ENCODE peak calls at places on chromosomes 13 and 19, in eight cellular contexts. F is GM12865, R is progenitor cell of endocrine pancreas, L is BJ, T is astrocyte of the spinal cord, N is body of pancreas, U is pancreas, K is AG10803. X is an unnamed sample.

GRCh38 chr19:4066682-4067395 is at the start of gene ZBTB7A:
- DNase-seq in U (peak), R (no peak), F (peak), L (no peak), T (peak), K (peak), N (peak), X (peak)

GRCh38 chr13:74026753-74027152 is 107.5 kb downstream of the KLF12 start:
- DNase-seq in N (no peak), F (peak), U (no peak), T (peak), L (no peak), K (no peak), R (no peak), X (peak)

GRCh38 chr13:98557934-98558630 is 18.8 kb downstream of the STK24 start:
- DNase-seq in R (no peak), F (no peak), K (no peak), U (no peak), T (no peak), L (no peak), N (no peak), X (no peak)

GRCh38 chr13:25678398-25678797 is 306.6 kb downstream of the ATP8A2 start:
- DNase-seq in F (no peak), L (no peak), T (no peak), N (peak), U (peak), K (no peak), R (no peak), X (no peak)

GRCh38 chr13:58343081-58343480 is 711.5 kb downstream of the PCDH17 start:
- DNase-seq in F (no peak), U (no peak), R (no peak), N (no peak), T (peak), L (no peak), K (no peak), X (no peak)

GRCh38 chr13:33435207-33435606 is 149.7 kb upstream of the STARD13 start:
- DNase-seq in T (no peak), K (no peak), L (no peak), U (no peak), R (no peak), N (no peak), F (no peak), X (no peak)

GRCh38 chr13:94607939-94608338 is 6.3 kb downstream of the GPR180 start:
- DNase-seq in U (no peak), N (no peak), F (no peak), R (no peak), K (no peak), L (no peak), T (no peak), X (no peak)

GRCh38 chr19:38063921-38064320 is 156.9 kb downstream of the SIPA1L3 start:
- DNase-seq in R (no peak), K (no peak), U (no peak), N (no peak), T (no peak), F (no peak), L (no peak), X (no peak)

DNA sequence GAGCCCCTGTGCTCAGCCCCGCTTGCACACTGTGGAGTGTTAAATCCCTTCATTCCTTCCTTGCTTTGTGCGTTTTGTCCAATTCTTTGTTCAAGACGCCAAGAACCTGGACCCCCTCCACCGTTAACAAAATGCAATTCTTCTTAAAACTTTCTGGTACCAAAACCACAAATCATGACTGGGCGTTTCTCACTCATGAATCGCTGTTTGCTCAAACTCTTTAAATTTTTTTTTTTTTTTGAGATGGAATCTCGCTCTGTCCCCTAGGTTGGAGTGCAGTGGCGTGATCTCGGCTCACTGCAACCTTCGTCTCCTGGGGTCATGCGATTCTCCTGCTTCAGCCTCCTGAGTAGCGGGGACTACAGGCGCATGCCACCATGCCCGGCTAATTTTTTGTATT is 841 bp downstream of the ZNF20 start:
- DNase-seq in T (peak), K (no peak), N (no peak), U (no peak), F (no peak), R (no peak), L (no peak), X (no peak)
- TF ChIP-seq CTCF in T (no peak), K (no peak), N (no peak), U (no peak), F (no peak), R (no peak), L (no peak), X (no peak)

DNA sequence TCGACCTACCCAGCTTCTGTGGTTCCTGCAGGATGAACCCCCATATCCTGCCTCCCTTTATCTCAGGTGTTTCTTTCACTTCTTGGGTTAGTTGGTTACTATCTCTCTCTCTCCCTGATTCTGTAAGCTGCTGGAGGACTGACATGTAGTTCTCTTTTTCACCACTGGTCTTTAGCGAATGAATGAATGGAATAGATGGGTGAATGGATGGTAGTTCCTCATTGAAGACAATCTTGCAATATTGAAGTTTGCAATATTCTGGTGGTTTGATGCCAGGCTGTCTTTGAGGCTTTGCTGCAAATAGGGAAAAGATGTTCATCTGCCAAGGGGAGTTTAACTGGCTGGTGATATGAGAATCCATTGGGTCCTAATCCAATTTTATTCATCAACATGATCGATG is 120.2 kb downstream of the UBL3 start:
- DNase-seq in T (no peak), U (no peak), K (no peak), R (no peak), N (no peak), F (no peak), L (no peak), X (no peak)
- TF ChIP-seq CTCF in T (no peak), U (no peak), K (no peak), R (peak), N (no peak), F (no peak), L (no peak), X (no peak)

DNA sequence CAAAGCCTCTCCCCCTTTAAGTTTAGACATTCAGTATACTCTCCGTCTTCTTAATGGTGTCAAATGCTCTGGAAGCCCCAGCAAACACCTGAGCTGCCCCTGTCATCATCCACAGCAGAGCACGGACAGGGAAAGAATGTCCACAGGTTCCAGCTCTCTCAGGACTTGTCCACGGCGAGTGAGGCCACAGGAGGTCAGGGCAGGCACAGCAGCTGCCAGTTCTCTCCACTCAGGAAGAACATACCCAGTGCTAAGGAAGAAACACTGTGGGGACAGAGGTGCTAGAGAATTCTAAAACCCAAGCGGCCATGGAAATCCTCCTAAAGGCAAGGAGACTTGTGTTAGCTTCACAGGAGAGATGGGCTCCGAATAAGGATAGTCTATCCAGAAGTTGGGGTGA is 132.0 kb upstream of the SERP2 start:
- DNase-seq in F (no peak), L (no peak), T (no peak), N (no peak), R (no peak), K (no peak), U (no peak), X (no peak)
- TF ChIP-seq CTCF in F (no peak), L (no peak), T (no peak), N (no peak), R (no peak), K (no peak), U (no peak), X (no peak)

GRCh38 chr19:43957891-43958290 is 6.9 kb downstream of the ZNF221 start:
- DNase-seq in F (no peak), U (no peak), N (no peak), L (peak), T (peak), R (no peak), K (peak), X (no peak)
- TF ChIP-seq CTCF in F (no peak), U (no peak), N (no peak), L (no peak), T (no peak), R (no peak), K (no peak), X (no peak)

GRCh38 chr13:48570225-48570828 is 37.4 kb upstream of the RCBTB2 start:
- DNase-seq in F (peak), N (no peak), L (no peak), T (no peak), K (no peak), U (no peak), R (no peak), X (no peak)
- TF ChIP-seq CTCF in F (no peak), N (no peak), L (no peak), T (no peak), K (no peak), U (no peak), R (no peak), X (no peak)

DNA sequence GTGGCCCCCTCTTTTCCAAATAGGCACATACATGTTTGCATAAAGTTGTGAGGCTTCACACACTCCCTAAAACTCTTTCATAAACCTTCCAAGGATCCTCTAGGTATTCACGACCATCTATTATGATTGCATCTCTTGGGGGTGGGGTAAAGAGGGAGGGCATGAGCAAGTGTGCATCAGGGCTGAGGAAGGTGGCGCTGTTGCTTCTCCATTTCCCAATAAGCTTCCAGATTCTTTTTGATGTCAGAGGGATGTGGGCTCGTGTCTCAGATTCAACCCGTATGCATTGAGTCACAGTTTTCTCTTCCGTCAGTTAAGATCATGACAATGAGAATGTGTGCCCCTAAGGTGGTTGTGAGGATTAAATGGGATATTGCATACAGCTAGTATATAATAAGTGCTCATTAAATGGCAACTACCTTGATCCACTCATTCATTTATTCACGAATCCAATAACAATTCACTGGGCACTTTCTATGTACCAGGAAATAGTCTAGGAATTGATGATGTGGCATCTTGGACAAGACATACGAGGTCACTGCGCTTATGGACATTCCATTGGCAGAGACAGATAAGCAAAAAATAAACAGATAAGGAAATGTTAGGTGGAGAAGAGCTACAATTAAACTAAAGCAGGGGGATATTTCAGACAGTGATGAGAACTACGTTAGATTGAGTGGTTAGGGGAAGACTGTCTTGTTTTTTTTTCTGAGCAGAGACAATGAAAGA is 10.3 kb downstream of the CYP2B6 start:
- DNase-seq in F (no peak), T (no peak), N (no peak), K (no peak), U (no peak), R (no peak), L (no peak), X (no peak)
- TF ChIP-seq CTCF in F (no peak), T (no peak), N (no peak), K (no peak), U (no peak), R (no peak), L (no peak), X (no peak)

DNA sequence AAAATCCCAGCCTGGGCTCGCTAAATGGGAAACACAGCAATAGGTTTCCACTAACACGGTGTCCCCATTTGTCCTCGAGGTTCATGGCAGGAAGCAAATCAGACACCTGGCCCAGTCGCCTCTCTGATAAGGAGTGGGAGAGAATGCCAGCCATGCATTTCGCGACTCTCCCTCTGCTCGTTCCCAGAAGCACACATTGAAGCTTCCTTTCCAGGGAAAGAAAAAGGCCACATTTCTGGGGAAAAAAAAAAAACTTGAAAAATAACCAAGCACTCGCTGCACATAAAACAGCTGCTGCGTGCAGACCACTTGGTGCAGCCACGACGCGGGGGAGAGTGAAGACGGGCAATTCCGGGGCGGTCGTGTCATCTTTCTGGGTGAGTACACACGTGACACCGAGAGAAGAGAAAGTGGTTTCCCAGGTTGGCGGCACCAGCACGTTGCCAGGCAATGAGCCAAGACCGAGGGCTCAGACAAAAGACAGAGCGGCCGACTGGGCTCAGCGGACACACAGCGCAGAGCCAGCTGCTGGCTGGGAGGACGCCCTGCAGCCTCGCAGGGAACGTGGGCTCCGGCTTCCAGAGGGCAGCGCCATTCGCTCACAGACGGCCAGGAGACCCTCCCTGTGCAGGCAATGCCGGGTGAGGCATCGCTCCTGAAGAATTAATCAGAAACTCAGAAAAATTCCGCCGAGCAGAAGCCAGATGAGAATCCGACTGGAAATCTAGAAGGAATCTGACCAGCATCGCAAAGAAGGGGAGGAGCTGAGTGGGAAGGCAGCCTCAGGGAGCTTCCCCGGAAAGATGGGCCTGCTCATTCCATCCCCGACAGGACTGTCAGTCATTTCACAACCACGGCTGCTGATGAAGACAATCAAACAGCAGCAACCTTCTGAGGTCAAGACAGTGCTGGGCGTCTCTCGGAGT is 83.2 kb upstream of the IRS2 start:
- DNase-seq in K (peak), F (peak), R (no peak), L (peak), T (peak), N (peak), U (peak), X (no peak)
- TF ChIP-seq CTCF in K (no peak), F (no peak), R (no peak), L (peak), T (peak), N (no peak), U (no peak), X (no peak)

X was measured in natural killer cell.